ENCODE peak calls at places on chromosome 10, in seven cellular contexts. H is HFFc6; I is stimulated activated CD8-positive, alpha-beta memory T cell treated with anti-CD3 and anti-CD28 coated beads, Interleukin-2, amount 100 ng/mL, for 1 hour; P is ACHN; C is coronary artery; G is activated CD8-positive, alpha-beta memory T cell treated with anti-CD3 and anti-CD28 coated beads, Interleukin-2, amount 10 ng/mL, durations not matched to agents 7 days and 5 days; A is A549. Y is an unnamed sample.

GRCh38 chr10:126153686-126154628 is 234.3 kb downstream of the ADAM12 start:
- DNase-seq in I (no peak), C (no peak), H (no peak), A (no peak), P (no peak), G (no peak), Y (peak)

GRCh38 chr10:1377756-1378397 is 321.7 kb downstream of the WDR37 start:
- DNase-seq in C (peak), P (no peak), A (no peak), I (no peak), H (no peak), G (peak), Y (peak)

GRCh38 chr10:8993859-8994258 is 939.4 kb downstream of the GATA3 start:
- DNase-seq in I (no peak), H (no peak), A (no peak), G (no peak), C (no peak), P (no peak), Y (no peak)

GRCh38 chr10:3785849-3786290 is 861 bp upstream of the KLF6 start:
- DNase-seq in H (no peak), A (peak), I (no peak), G (peak), P (no peak), C (peak), Y (no peak)

GRCh38 chr10:73772280-73773151 is 9.3 kb upstream of the CHCHD1 start:
- DNase-seq in H (peak), G (peak), C (peak), I (peak), P (peak), A (peak), Y (peak)

GRCh38 chr10:82796510-82796909 is 921.5 kb downstream of the NRG3 start:
- DNase-seq in G (no peak), P (peak), A (no peak), C (no peak), I (no peak), H (no peak), Y (no peak)

GRCh38 chr10:114151486-114151885 is 22.5 kb downstream of the CCDC186 start:
- DNase-seq in G (no peak), C (no peak), H (peak), I (no peak), A (peak), P (peak), Y (no peak)

GRCh38 chr10:43228783-43229207 is 38.1 kb downstream of the RASGEF1A start:
- DNase-seq in P (no peak), I (no peak), H (no peak), A (no peak), C (no peak), G (peak), Y (no peak)

GRCh38 chr10:131947631-131948347 is 33.9 kb downstream of the BNIP3 start:
- DNase-seq in H (peak), I (no peak), C (no peak), A (no peak), G (no peak), P (peak), Y (no peak)

GRCh38 chr10:132458595-132459251 is 61.7 kb downstream of the PWWP2B start:
- DNase-seq in I (peak), A (no peak), G (peak), H (no peak), P (peak), C (no peak), Y (no peak)

GRCh38 chr10:34102237-34102673 is 712.8 kb downstream of the PARD3 start:
- DNase-seq in G (no peak), C (peak), A (no peak), P (no peak), I (no peak), H (peak), Y (peak)

GRCh38 chr10:82378146-82378545 is 503.2 kb downstream of the NRG3 start:
- DNase-seq in A (peak), C (no peak), G (no peak), H (no peak), P (no peak), I (no peak), Y (no peak)

GRCh38 chr10:75525646-75526045 is 94.2 kb downstream of the LRMDA start:
- DNase-seq in H (no peak), G (no peak), C (no peak), A (no peak), I (no peak), P (no peak), Y (no peak)

Y was measured in osteocyte.